ENCODE peak calls at places on chromosomes 4 and X, in six cellular contexts. B, R, E, N, V and D are unnamed samples.

GRCh38 chr4:89295415-89295927 is 12.1 kb downstream of the GPRIN3 start:
- DNase-seq in B (no peak), R (no peak), E (no peak), N (no peak), V (no peak), D (no peak)

GRCh38 chr4:142781114-142781513 is 65.0 kb downstream of the INPP4B start:
- DNase-seq in B (no peak), R (no peak), E (no peak), N (no peak), V (no peak), D (no peak)

GRCh38 chrX:72308566-72309296 is 3.0 kb upstream of the CITED1 start:
- DNase-seq in B (peak), R (peak), E (peak), N (no peak), V (peak), D (peak)

GRCh38 chrX:103441878-103442535 is 65.7 kb downstream of the BEX3 start:
- DNase-seq in B (no peak), R (no peak), E (no peak), N (no peak), V (no peak), D (no peak)

GRCh38 chr4:152523731-152524130 is 12.2 kb downstream of the FBXW7 start:
- DNase-seq in B (no peak), R (no peak), E (no peak), N (no peak), V (no peak), D (no peak)

GRCh38 chrX:101219840-101220191 is 230 bp downstream of the DRP2 start:
- DNase-seq in B (no peak), R (no peak), E (no peak), N (no peak), V (no peak), D (no peak)

GRCh38 chr4:86640469-86640868 is 46.4 kb downstream of the PTPN13 start:
- DNase-seq in B (peak), R (no peak), E (no peak), N (no peak), V (no peak), D (no peak)

GRCh38 chr4:77176606-77177005 is 19.6 kb downstream of the CCNG2 start:
- DNase-seq in B (no peak), R (no peak), E (no peak), N (no peak), V (no peak), D (no peak)

GRCh38 chr4:76799718-76800117 is 98.2 kb downstream of the SOWAHB start:
- DNase-seq in B (no peak), R (no peak), E (no peak), N (no peak), V (no peak), D (no peak)

GRCh38 chr4:16082424-16083216 is 1.2 kb downstream of the PROM1 start:
- DNase-seq in B (no peak), R (peak), E (peak), N (no peak), V (no peak), D (no peak)

GRCh38 chrX:148517191-148517590 is 16.8 kb downstream of the AFF2 start:
- DNase-seq in B (no peak), R (no peak), E (no peak), N (no peak), V (no peak), D (no peak)

GRCh38 chr4:183738081-183738673 is 79.1 kb downstream of the TRAPPC11 start:
- DNase-seq in B (no peak), R (no peak), E (no peak), N (no peak), V (no peak), D (no peak)

GRCh38 chrX:13938766-13939530 is 90.7 kb downstream of the GEMIN8 start:
- DNase-seq in B (no peak), R (no peak), E (no peak), N (no peak), V (no peak), D (no peak)

GRCh38 chr4:38094419-38094818 is 134.2 kb downstream of the PTTG2 start:
- DNase-seq in B (no peak), R (no peak), E (no peak), N (no peak), V (no peak), D (no peak)

GRCh38 chr4:1009647-1010521 is 1.5 kb upstream of the FGFRL1 start:
- DNase-seq in B (no peak), R (peak), E (peak), N (no peak), V (no peak), D (no peak)

GRCh38 chr4:13892739-13893105 is 265.2 kb upstream of the BOD1L1 start:
- DNase-seq in B (peak), R (no peak), E (no peak), N (no peak), V (no peak), D (no peak)

GRCh38 chr4:90186229-90186628 is 59.0 kb downstream of the CCSER1 start:
- DNase-seq in B (no peak), R (no peak), E (no peak), N (no peak), V (no peak), D (no peak)

GRCh38 chr4:147361726-147362125 is 119.2 kb upstream of the EDNRA start:
- DNase-seq in B (no peak), R (no peak), E (no peak), N (peak), V (peak), D (peak)

GRCh38 chr4:10106421-10107039 is 10.1 kb downstream of the WDR1 start:
- DNase-seq in B (peak), R (peak), E (no peak), N (peak), V (peak), D (peak)

GRCh38 chr4:104971458-104971857 is 175.2 kb upstream of the TET2 start:
- DNase-seq in B (no peak), R (no peak), E (no peak), N (no peak), V (no peak), D (no peak)

GRCh38 chrX:136250191-136251041 is 784 bp downstream of the MAP7D3 start:
- DNase-seq in B (no peak), R (no peak), E (no peak), N (no peak), V (no peak), D (no peak)

GRCh38 chr4:139887378-139887801 is 221.8 kb downstream of the MGST2 start:
- DNase-seq in B (no peak), R (no peak), E (no peak), N (no peak), V (no peak), D (no peak)

GRCh38 chr4:145523117-145523516 is 41.5 kb downstream of the SMAD1 start:
- DNase-seq in B (no peak), R (no peak), E (no peak), N (no peak), V (no peak), D (no peak)

GRCh38 chr4:139241086-139241783 is 38.8 kb downstream of the MGARP start:
- DNase-seq in B (no peak), R (no peak), E (peak), N (no peak), V (no peak), D (no peak)

GRCh38 chrX:19291086-19291485 is 52.6 kb upstream of the PDHA1 start:
- DNase-seq in B (no peak), R (no peak), E (no peak), N (no peak), V (no peak), D (no peak)